ENCODE peak calls at places on chromosome 1, in seven cellular contexts. One of them, this sample, is unnamed.

GRCh38 chr1:1678581-1679380 is 13.8 kb downstream of the SLC35E2B start:
- DNase-seq in transverse colon: peak; percentile 90
- DNase-seq in HepG2: peak; percentile 86
- DNase-seq in GM12878: peak; percentile 23
- DNase-seq in SK-N-SH: peak; percentile 58
- DNase-seq in K562: peak; percentile 67
- DNase-seq in stomach: peak; percentile 84
- DNase-seq in this sample: no peak

GRCh38 chr1:231020139-231020601 is 19.9 kb downstream of the FAM89A start:
- DNase-seq in transverse colon: no peak
- DNase-seq in HepG2: no peak
- DNase-seq in GM12878: no peak
- DNase-seq in SK-N-SH: no peak
- DNase-seq in K562: no peak
- DNase-seq in stomach: no peak
- DNase-seq in this sample: peak; percentile 74

GRCh38 chr1:180482425-180483275 is 19.7 kb downstream of the ACBD6 start:
- DNase-seq in transverse colon: no peak
- DNase-seq in HepG2: peak; percentile 51
- DNase-seq in GM12878: no peak
- DNase-seq in SK-N-SH: peak; percentile 37
- DNase-seq in K562: peak; percentile 54
- DNase-seq in stomach: no peak
- DNase-seq in this sample: no peak

GRCh38 chr1:202802998-202803932 is 5.0 kb downstream of the KDM5B start:
- DNase-seq in transverse colon: no peak
- DNase-seq in HepG2: no peak
- DNase-seq in GM12878: no peak
- DNase-seq in SK-N-SH: no peak
- DNase-seq in K562: no peak
- DNase-seq in stomach: no peak
- DNase-seq in this sample: no peak

GRCh38 chr1:208272713-208273112 is 28.5 kb upstream of the PLXNA2 start:
- DNase-seq in transverse colon: no peak
- DNase-seq in HepG2: no peak
- DNase-seq in GM12878: no peak
- DNase-seq in SK-N-SH: peak; percentile 51
- DNase-seq in K562: no peak
- DNase-seq in stomach: no peak
- DNase-seq in this sample: no peak

GRCh38 chr1:22218618-22219250 is 75.8 kb upstream of the WNT4 start:
- DNase-seq in transverse colon: no peak
- DNase-seq in HepG2: no peak
- DNase-seq in GM12878: no peak
- DNase-seq in SK-N-SH: no peak
- DNase-seq in K562: no peak
- DNase-seq in stomach: no peak
- DNase-seq in this sample: no peak

GRCh38 chr1:103948526-103948925 is 198.8 kb downstream of the AMY1C start:
- DNase-seq in transverse colon: no peak
- DNase-seq in HepG2: no peak
- DNase-seq in GM12878: no peak
- DNase-seq in SK-N-SH: no peak
- DNase-seq in K562: no peak
- DNase-seq in stomach: no peak
- DNase-seq in this sample: no peak

GRCh38 chr1:25858494-25858893 is 763 bp downstream of the AUNIP start:
- DNase-seq in transverse colon: no peak
- DNase-seq in HepG2: no peak
- DNase-seq in GM12878: no peak
- DNase-seq in SK-N-SH: no peak
- DNase-seq in K562: no peak
- DNase-seq in stomach: no peak
- DNase-seq in this sample: no peak

GRCh38 chr1:34188985-34189384 is 12.3 kb downstream of the C1orf94 start:
- DNase-seq in transverse colon: no peak
- DNase-seq in HepG2: no peak
- DNase-seq in GM12878: no peak
- DNase-seq in SK-N-SH: no peak
- DNase-seq in K562: no peak
- DNase-seq in stomach: no peak
- DNase-seq in this sample: no peak

GRCh38 chr1:1809489-1809888 is 31.2 kb upstream of the NADK start:
- DNase-seq in transverse colon: no peak
- DNase-seq in HepG2: no peak
- DNase-seq in GM12878: no peak
- DNase-seq in SK-N-SH: no peak
- DNase-seq in K562: no peak
- DNase-seq in stomach: no peak
- DNase-seq in this sample: no peak

GRCh38 chr1:109541102-109541501 is 1.4 kb downstream of the GPR61 start:
- DNase-seq in transverse colon: no peak
- DNase-seq in HepG2: no peak
- DNase-seq in GM12878: no peak
- DNase-seq in SK-N-SH: no peak
- DNase-seq in K562: no peak
- DNase-seq in stomach: no peak
- DNase-seq in this sample: no peak

GRCh38 chr1:109537450-109538178 is 2.1 kb upstream of the GPR61 start:
- DNase-seq in transverse colon: no peak
- DNase-seq in HepG2: no peak
- DNase-seq in GM12878: no peak
- DNase-seq in SK-N-SH: no peak
- DNase-seq in K562: no peak
- DNase-seq in stomach: no peak
- DNase-seq in this sample: no peak

GRCh38 chr1:109542657-109543056 is 3.0 kb downstream of the GPR61 start:
- DNase-seq in transverse colon: no peak
- DNase-seq in HepG2: no peak
- DNase-seq in GM12878: no peak
- DNase-seq in SK-N-SH: no peak
- DNase-seq in K562: no peak
- DNase-seq in stomach: no peak
- DNase-seq in this sample: no peak

GRCh38 chr1:109538827-109539555 is 681 bp upstream of the GPR61 start:
- DNase-seq in transverse colon: no peak
- DNase-seq in HepG2: no peak
- DNase-seq in GM12878: no peak
- DNase-seq in SK-N-SH: no peak
- DNase-seq in K562: no peak
- DNase-seq in stomach: no peak
- DNase-seq in this sample: no peak

DNA sequence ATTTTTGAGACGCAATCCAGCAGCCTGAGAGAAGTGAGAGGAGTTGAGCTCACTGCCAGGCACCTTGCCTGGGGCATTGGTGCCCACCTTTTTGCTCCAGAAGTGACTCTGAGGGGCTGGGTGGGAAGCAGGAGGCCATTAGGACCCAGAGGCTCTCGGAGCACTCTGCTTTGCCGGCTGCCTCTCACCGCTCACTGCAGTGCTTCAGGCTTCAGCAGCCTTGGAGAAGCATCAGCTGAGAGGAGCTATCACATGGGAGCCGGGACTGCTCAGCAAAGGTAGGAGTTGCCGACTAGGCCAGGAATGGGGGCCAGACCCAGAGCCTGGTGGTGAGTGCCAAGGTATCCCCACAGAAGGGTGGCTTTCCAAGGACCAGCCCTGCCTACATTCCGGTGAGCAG is at the start of gene GPR61:
- DNase-seq in transverse colon: no peak
- DNase-seq in HepG2: no peak
- DNase-seq in GM12878: no peak
- DNase-seq in SK-N-SH: no peak
- DNase-seq in K562: no peak
- DNase-seq in stomach: no peak
- DNase-seq in this sample: no peak
- TF ChIP-seq EP300 in transverse colon: no peak
- TF ChIP-seq EP300 in HepG2: no peak
- TF ChIP-seq EP300 in GM12878: no peak
- TF ChIP-seq EP300 in SK-N-SH: no peak
- TF ChIP-seq EP300 in K562: no peak
- TF ChIP-seq EP300 in stomach: no peak
- TF ChIP-seq EP300 in this sample: no peak

GRCh38 chr1:23559136-23559984 is at the start of gene ID3:
- DNase-seq in transverse colon: peak; percentile 98
- DNase-seq in HepG2: peak; percentile 93
- DNase-seq in GM12878: peak; percentile 69
- DNase-seq in SK-N-SH: peak; percentile 83
- DNase-seq in K562: peak; percentile 77
- DNase-seq in stomach: peak; percentile 98
- DNase-seq in this sample: peak; percentile 99
- H3K4me1 ChIP-seq in transverse colon: peaks cover 86% of the 10 kb centered on the region
- H3K4me1 ChIP-seq in HepG2: peaks cover 77% of the 10 kb centered on the region
- H3K4me1 ChIP-seq in GM12878: peaks cover 46% of the 10 kb centered on the region
- H3K4me1 ChIP-seq in SK-N-SH: peaks cover 77% of the 10 kb centered on the region
- H3K4me1 ChIP-seq in K562: peaks cover 60% of the 10 kb centered on the region
- H3K4me1 ChIP-seq in stomach: peaks cover 90% of the 10 kb centered on the region
- H3K4me1 ChIP-seq in this sample: peaks cover 82% of the 10 kb centered on the region

DNA sequence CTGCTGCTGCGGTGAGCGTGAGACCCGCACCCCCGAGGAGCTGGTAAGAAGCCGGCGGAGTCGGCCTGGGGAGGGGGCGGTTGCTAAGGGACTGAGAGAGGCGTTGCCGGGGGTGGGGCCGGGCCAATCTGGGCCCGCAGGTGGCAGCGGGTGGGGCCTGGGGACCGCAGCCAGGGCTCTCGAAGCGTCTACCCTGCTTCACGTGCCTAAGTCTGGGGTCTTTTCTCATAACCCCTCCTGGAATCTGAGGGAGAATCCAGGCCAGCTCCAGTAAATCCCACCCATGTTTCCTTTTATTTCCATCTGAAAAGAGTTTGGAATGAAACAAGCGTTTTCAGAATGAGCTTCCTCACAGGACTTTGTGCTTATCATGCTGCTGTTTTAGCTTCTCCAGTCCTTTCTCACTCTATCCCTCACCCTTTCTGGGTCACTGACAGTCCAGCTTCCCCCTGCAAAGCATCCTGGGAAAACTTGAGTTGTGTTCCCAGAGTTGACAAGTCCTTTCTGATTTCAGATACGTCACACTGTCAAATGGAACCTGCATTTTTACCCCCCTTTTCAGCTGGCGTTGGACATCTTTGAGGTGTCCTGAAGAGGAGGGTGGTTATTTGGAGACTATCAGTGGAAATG is 431 bp downstream of the CLCN6 start:
- DNase-seq in transverse colon: no peak
- DNase-seq in HepG2: no peak
- DNase-seq in GM12878: no peak
- DNase-seq in SK-N-SH: no peak
- DNase-seq in K562: peak; percentile 51
- DNase-seq in stomach: no peak
- DNase-seq in this sample: no peak
- TF ChIP-seq POLR2AphosphoS5 in transverse colon: no peak
- TF ChIP-seq POLR2AphosphoS5 in HepG2: no peak
- TF ChIP-seq POLR2AphosphoS5 in GM12878: no peak
- TF ChIP-seq POLR2AphosphoS5 in SK-N-SH: no peak
- TF ChIP-seq POLR2AphosphoS5 in K562: peak; percentile 12
- TF ChIP-seq POLR2AphosphoS5 in stomach: no peak
- TF ChIP-seq POLR2AphosphoS5 in this sample: peak; percentile 50

GRCh38 chr1:234601217-234602017 is 8.6 kb downstream of the IRF2BP2 start:
- DNase-seq in transverse colon: peak; percentile 42
- DNase-seq in HepG2: peak; percentile 64
- DNase-seq in GM12878: no peak
- DNase-seq in SK-N-SH: peak; percentile 51
- DNase-seq in K562: peak; percentile 56
- DNase-seq in stomach: no peak
- DNase-seq in this sample: no peak

GRCh38 chr1:234598974-234599616 is 10.9 kb downstream of the IRF2BP2 start:
- DNase-seq in transverse colon: peak; percentile 56
- DNase-seq in HepG2: no peak
- DNase-seq in GM12878: no peak
- DNase-seq in SK-N-SH: no peak
- DNase-seq in K562: no peak
- DNase-seq in stomach: peak; percentile 36
- DNase-seq in this sample: no peak

GRCh38 chr1:234600418-234601216 is 9.4 kb downstream of the IRF2BP2 start:
- DNase-seq in transverse colon: peak; percentile 64
- DNase-seq in HepG2: peak; percentile 98
- DNase-seq in GM12878: no peak
- DNase-seq in SK-N-SH: peak; percentile 52
- DNase-seq in K562: no peak
- DNase-seq in stomach: peak; percentile 66
- DNase-seq in this sample: no peak

GRCh38 chr1:234597894-234598293 is 12.1 kb downstream of the IRF2BP2 start:
- DNase-seq in transverse colon: peak; percentile 74
- DNase-seq in HepG2: peak; percentile 62
- DNase-seq in GM12878: no peak
- DNase-seq in SK-N-SH: peak; percentile 56
- DNase-seq in K562: peak; percentile 60
- DNase-seq in stomach: peak; percentile 55
- DNase-seq in this sample: no peak

DNA sequence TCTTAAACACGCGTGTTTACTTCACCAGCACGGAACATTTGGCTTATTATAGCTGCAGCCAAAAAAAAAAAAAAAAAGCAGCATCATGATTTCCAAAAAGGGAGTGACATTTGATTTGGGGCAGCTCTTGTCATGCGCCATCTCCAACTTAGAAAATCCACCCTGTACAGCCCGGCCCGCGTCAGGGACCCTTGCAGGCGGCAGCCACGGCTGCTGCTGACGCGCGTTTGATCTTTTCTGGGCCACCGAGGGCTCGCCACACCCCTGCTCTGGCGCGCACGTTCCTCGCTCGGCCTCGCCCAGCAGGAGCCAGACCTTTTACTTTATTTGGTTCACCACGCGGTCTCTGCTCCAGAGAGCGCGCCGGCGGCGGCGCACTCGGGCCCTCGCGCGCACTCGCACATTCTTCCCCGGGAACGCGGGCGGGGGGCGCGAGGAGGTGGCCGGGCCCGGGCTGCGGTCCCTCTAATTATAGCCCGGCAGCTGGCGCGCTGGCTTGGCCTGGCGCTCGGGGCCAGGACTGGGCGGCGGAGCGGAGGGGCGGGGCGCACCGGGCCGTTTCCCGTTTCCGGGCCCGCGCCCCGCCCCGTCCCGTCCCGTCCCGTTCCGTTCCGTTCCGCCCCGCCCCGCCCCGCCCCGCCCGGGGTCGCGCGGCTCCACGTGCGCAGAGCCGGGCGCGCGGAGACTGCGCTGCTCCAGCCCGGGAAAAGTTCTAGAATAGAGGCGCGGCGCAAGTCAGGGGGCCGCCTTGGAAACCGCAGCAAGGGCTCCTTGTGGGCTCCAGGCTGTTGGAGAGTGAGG is 10.2 kb downstream of the IRF2BP2 start:
- DNase-seq in transverse colon: peak; percentile 92
- DNase-seq in HepG2: peak; percentile 85
- DNase-seq in GM12878: no peak
- DNase-seq in SK-N-SH: peak; percentile 93
- DNase-seq in K562: peak; percentile 86
- DNase-seq in stomach: peak; percentile 89
- DNase-seq in this sample: peak; percentile 95
- TF ChIP-seq EP300 in transverse colon: peak; percentile 31
- TF ChIP-seq EP300 in HepG2: peak; percentile 27
- TF ChIP-seq EP300 in GM12878: peak; percentile 42
- TF ChIP-seq EP300 in SK-N-SH: no peak
- TF ChIP-seq EP300 in K562: peak; percentile 18
- TF ChIP-seq EP300 in stomach: peak; percentile 86
- TF ChIP-seq EP300 in this sample: peak; percentile 80

DNA sequence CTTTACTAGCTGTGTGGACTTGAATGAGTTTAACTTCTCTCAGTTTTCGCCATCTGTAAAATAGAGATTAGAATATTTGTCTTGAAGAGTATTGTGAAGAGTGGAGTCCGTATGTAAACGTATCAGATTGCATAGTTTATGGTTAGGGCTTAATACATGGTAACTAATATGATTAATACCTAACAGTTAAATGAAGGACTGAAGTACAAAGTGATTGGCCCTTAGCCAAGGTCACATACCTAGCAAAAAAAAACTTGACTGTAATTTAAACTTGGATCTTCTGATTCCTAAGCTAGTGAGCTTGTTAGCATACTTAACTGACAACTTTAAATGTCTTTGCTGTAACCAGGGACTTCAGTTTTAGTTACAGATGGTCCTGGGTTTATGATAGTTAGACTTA is 1.9 kb downstream of the GIPC2 start:
- DNase-seq in transverse colon: no peak
- DNase-seq in HepG2: no peak
- DNase-seq in GM12878: no peak
- DNase-seq in SK-N-SH: no peak
- DNase-seq in K562: no peak
- DNase-seq in stomach: no peak
- DNase-seq in this sample: no peak
- H3K4me1 ChIP-seq in transverse colon: peaks cover 31% of the 10 kb centered on the region
- H3K4me1 ChIP-seq in HepG2: peaks cover 52% of the 10 kb centered on the region
- H3K4me1 ChIP-seq in GM12878: peaks cover 12% of the 10 kb centered on the region
- H3K4me1 ChIP-seq in SK-N-SH: no peaks in the 10 kb centered on the region
- H3K4me1 ChIP-seq in K562: no peaks in the 10 kb centered on the region
- H3K4me1 ChIP-seq in stomach: peaks cover 21% of the 10 kb centered on the region
- H3K4me1 ChIP-seq in this sample: peaks cover 63% of the 10 kb centered on the region